ENCODE peak calls at places on chromosomes 1 and 21, in nine cellular contexts. S is thoracic aorta; H is heart left ventricle; L is IMR-90; C is sigmoid colon; J is CD8-positive, alpha-beta T cell; D is A549; A is tibial artery; O is hepatocyte. T is an unnamed sample.

GRCh38 chr1:25800538-25801377 is 765 bp downstream of the SELENON start:
- DNase-seq in O (no peak), H (no peak), J (no peak), D (no peak), L (no peak), A (no peak), C (no peak), S (no peak), T (no peak)

GRCh38 chr1:7339953-7340352 is 431.1 kb upstream of the VAMP3 start:
- DNase-seq in O (no peak), A (no peak), L (peak; percentile 41), C (no peak), H (no peak), S (no peak), J (no peak), D (peak; percentile 37), T (no peak)

GRCh38 chr1:230087034-230087721 is 20.1 kb downstream of the GALNT2 start:
- DNase-seq in H (no peak), D (no peak), L (no peak), O (no peak), C (no peak), S (no peak), J (no peak), A (no peak), T (peak; percentile 32)

GRCh38 chr1:20322825-20323612 is 32.3 kb downstream of the VWA5B1 start:
- DNase-seq in J (no peak), S (no peak), A (no peak), L (peak; percentile 82), O (no peak), D (no peak), H (no peak), C (no peak), T (no peak)

GRCh38 chr1:32761253-32761877 is 55.8 kb downstream of the YARS1 start:
- DNase-seq in D (peak; percentile 74), S (no peak), L (peak; percentile 81), O (peak; percentile 63), H (no peak), J (no peak), C (no peak), A (peak; percentile 78), T (peak; percentile 35)

GRCh38 chr21:44455524-44456206 is 355 bp downstream of the LRRC3 start:
- DNase-seq in J (no peak), L (no peak), S (no peak), A (no peak), O (peak; percentile 69), C (peak; percentile 83), D (peak; percentile 49), H (peak; percentile 65), T (peak; percentile 49)

GRCh38 chr1:36871146-36871971 is 163.0 kb downstream of the GRIK3 start:
- DNase-seq in O (no peak), C (peak; percentile 66), S (no peak), A (peak; percentile 45), J (no peak), D (no peak), H (no peak), L (peak; percentile 6), T (no peak)

GRCh38 chr1:84782311-84782771 is 92.1 kb upstream of the SSX2IP start:
- DNase-seq in A (no peak), J (peak; percentile 58), S (no peak), H (peak; percentile 62), O (peak; percentile 77), L (peak; percentile 17), D (peak; percentile 72), C (no peak), T (peak; percentile 92)

GRCh38 chr1:21524686-21525339 is 15.6 kb downstream of the ALPL start:
- DNase-seq in J (no peak), L (no peak), O (no peak), C (no peak), S (no peak), A (no peak), H (peak; percentile 23), D (no peak), T (no peak)

GRCh38 chr1:164629971-164630370 is 71.0 kb downstream of the PBX1 start:
- DNase-seq in O (no peak), A (no peak), J (no peak), C (no peak), S (no peak), L (no peak), D (no peak), H (no peak), T (no peak)
- H3K4me1 ChIP-seq in O (peaks cover 10% of the 10 kb centered on the region), A (peaks cover 15% of the 10 kb centered on the region), J (no peaks in the 10 kb centered on the region), C (peaks cover 85% of the 10 kb centered on the region), S (peaks cover 3% of the 10 kb centered on the region), L (peaks cover 2% of the 10 kb centered on the region), D (peaks cover 48% of the 10 kb centered on the region), H (peaks cover 38% of the 10 kb centered on the region), T (peaks cover 16% of the 10 kb centered on the region)

GRCh38 chr1:29344336-29344735 is 108.0 kb downstream of the PTPRU start:
- DNase-seq in C (peak; percentile 52), J (no peak), H (no peak), D (no peak), A (no peak), S (no peak), O (no peak), L (no peak), T (peak; percentile 49)
- TF ChIP-seq CTCF in C (no peak), J (no peak), H (no peak), D (no peak), A (no peak), S (no peak), O (no peak), L (no peak), T (no peak)

GRCh38 chr1:22709891-22710687 is 550 bp upstream of the EPHB2 start:
- DNase-seq in D (peak; percentile 24), J (no peak), S (no peak), H (peak; percentile 57), A (no peak), L (peak; percentile 64), C (no peak), O (peak; percentile 79), T (peak; percentile 75)

GRCh38 chr1:22711071-22711470 is 432 bp downstream of the EPHB2 start:
- DNase-seq in C (no peak), D (no peak), L (no peak), A (no peak), J (no peak), O (peak; percentile 41), H (no peak), S (no peak), T (no peak)

GRCh38 chr1:22710688-22711024 is at the start of gene EPHB2:
- DNase-seq in A (no peak), C (no peak), J (no peak), H (peak; percentile 61), O (peak; percentile 74), L (peak; percentile 39), D (no peak), S (no peak), T (peak; percentile 58)

GRCh38 chr1:22712502-22713271 is 2.0 kb downstream of the EPHB2 start:
- DNase-seq in H (no peak), D (no peak), S (no peak), L (peak; percentile 79), C (no peak), A (no peak), J (no peak), O (peak; percentile 23), T (no peak)

DNA sequence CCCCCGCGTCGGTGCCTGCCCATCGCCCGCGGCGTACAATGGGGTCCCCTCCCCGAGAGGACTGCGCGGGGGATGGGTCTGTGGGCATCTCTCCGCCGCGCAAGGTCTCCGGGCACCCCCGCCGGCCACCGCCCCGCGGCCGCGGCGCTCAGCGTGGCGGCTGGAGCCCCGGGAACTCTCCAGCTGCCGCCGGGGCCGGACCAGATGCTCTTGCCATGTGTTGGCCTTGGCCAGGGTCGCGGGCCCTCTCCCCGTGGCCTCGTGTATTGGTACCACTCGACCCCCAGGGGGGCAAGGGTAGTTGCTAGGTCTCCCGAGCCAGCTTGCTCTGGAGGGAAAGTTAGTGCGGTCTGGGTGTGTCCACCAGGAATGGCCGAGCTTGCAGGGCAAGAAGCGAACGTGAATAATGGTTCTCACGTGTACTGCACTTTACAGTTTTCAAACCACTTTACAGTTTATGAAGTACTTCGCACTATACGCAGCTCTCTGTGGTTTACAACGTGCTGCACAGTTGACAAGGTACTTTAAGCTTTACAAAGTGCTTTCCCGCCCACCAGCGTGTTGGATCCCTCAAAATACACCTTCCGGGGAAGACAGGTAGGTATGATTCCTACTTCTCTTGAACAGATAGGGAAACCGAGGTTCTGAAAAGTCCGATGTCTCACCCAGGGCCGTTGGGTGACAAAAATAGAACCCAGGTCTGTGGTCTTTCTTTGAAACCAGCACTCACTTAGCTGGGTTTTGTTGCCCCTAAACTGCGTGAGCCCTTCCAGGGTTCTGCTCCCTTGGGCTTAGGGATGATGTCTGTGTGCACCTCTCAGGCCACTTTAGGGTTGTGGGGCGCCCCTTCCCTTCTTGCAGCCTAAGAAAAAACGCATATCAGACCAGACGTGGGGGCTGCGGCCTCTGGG is 1.2 kb downstream of the EPHB2 start:
- DNase-seq in L (peak; percentile 39), H (no peak), S (no peak), O (peak; percentile 27), A (no peak), J (no peak), D (peak; percentile 19), C (no peak), T (no peak)
- H3K4me3 ChIP-seq in L (peak overlapping the region; percentile 70), H (peak overlapping the region; percentile 46), S (peak overlapping the region; percentile 72), O (peak overlapping the region; percentile 67), A (peak overlapping the region; percentile 46), J (no peak overlapping the region), D (peak overlapping the region; percentile 97), C (peak overlapping the region; percentile 38), T (peak overlapping the region; percentile 45)

GRCh38 chr1:9481048-9481447 is 58.2 kb upstream of the SLC25A33 start:
- DNase-seq in A (no peak), D (no peak), H (no peak), S (no peak), L (no peak), C (no peak), O (no peak), J (no peak), T (no peak)

GRCh38 chr1:9477535-9477934 is 61.7 kb upstream of the SLC25A33 start:
- DNase-seq in A (no peak), D (no peak), S (no peak), J (no peak), L (no peak), H (no peak), C (no peak), O (no peak), T (no peak)

GRCh38 chr1:9475061-9475627 is 64.1 kb upstream of the SLC25A33 start:
- DNase-seq in L (no peak), D (no peak), H (no peak), S (no peak), A (no peak), J (no peak), C (no peak), O (no peak), T (no peak)

GRCh38 chr1:9476790-9477463 is 62.3 kb upstream of the SLC25A33 start:
- DNase-seq in J (no peak), S (no peak), A (no peak), H (no peak), C (no peak), O (no peak), L (peak; percentile 40), D (peak; percentile 24), T (no peak)

GRCh38 chr1:9478021-9478420 is 61.2 kb upstream of the SLC25A33 start:
- DNase-seq in J (no peak), C (no peak), D (no peak), S (no peak), H (no peak), L (no peak), A (no peak), O (no peak), T (no peak)
- H3K4me1 ChIP-seq in J (no peaks in the 10 kb centered on the region), C (no peaks in the 10 kb centered on the region), D (peaks cover 17% of the 10 kb centered on the region), S (no peaks in the 10 kb centered on the region), H (peaks cover 5% of the 10 kb centered on the region), L (peaks cover 3% of the 10 kb centered on the region), A (peaks cover 5% of the 10 kb centered on the region), O (peaks cover 15% of the 10 kb centered on the region), T (no peaks in the 10 kb centered on the region)

T was measured in A673.